ENCODE peak calls at places on chromosomes 13 and 19, in eight cellular contexts. One of them, this sample, is unnamed.
A peak's percentile ranks its signal among the peaks of the same experiment; 100 is the strongest.

GRCh38 chr19:29376855-29377354 is 148.9 kb upstream of the VSTM2B start:
- DNase-seq in tibial nerve: no peak
- DNase-seq in ascending aorta: no peak
- DNase-seq in psoas muscle: no peak
- DNase-seq in tibial artery: no peak
- DNase-seq in left ventricle myocardium inferior: no peak
- DNase-seq in adrenal gland: no peak
- DNase-seq in neuronal stem cell: no peak
- DNase-seq in this sample: no peak

GRCh38 chr13:73767747-73768315 is 366.4 kb downstream of the KLF12 start:
- DNase-seq in neuronal stem cell: no peak
- DNase-seq in left ventricle myocardium inferior: no peak
- DNase-seq in tibial artery: no peak
- DNase-seq in tibial nerve: no peak
- DNase-seq in ascending aorta: no peak
- DNase-seq in adrenal gland: no peak
- DNase-seq in psoas muscle: no peak
- DNase-seq in this sample: no peak

GRCh38 chr19:36169084-36169760 is 17.0 kb upstream of the COX7A1 start:
- DNase-seq in tibial artery: peak; percentile 31
- DNase-seq in tibial nerve: no peak
- DNase-seq in ascending aorta: no peak
- DNase-seq in psoas muscle: no peak
- DNase-seq in adrenal gland: peak; percentile 28
- DNase-seq in left ventricle myocardium inferior: no peak
- DNase-seq in neuronal stem cell: no peak
- DNase-seq in this sample: peak; percentile 37

GRCh38 chr13:66911411-66911939 is 318.7 kb downstream of the PCDH9 start:
- DNase-seq in psoas muscle: no peak
- DNase-seq in tibial artery: no peak
- DNase-seq in ascending aorta: no peak
- DNase-seq in neuronal stem cell: no peak
- DNase-seq in left ventricle myocardium inferior: no peak
- DNase-seq in tibial nerve: no peak
- DNase-seq in adrenal gland: no peak
- DNase-seq in this sample: no peak

GRCh38 chr13:78443839-78444238 is 159.5 kb downstream of the POU4F1 start:
- DNase-seq in adrenal gland: no peak
- DNase-seq in neuronal stem cell: no peak
- DNase-seq in tibial nerve: no peak
- DNase-seq in tibial artery: no peak
- DNase-seq in ascending aorta: no peak
- DNase-seq in left ventricle myocardium inferior: no peak
- DNase-seq in psoas muscle: no peak
- DNase-seq in this sample: no peak

GRCh38 chr19:6076675-6077463 is 33.4 kb downstream of the RFX2 start:
- DNase-seq in adrenal gland: peak; percentile 71
- DNase-seq in tibial nerve: no peak
- DNase-seq in tibial artery: no peak
- DNase-seq in ascending aorta: peak; percentile 71
- DNase-seq in left ventricle myocardium inferior: no peak
- DNase-seq in neuronal stem cell: no peak
- DNase-seq in psoas muscle: peak; percentile 41
- DNase-seq in this sample: no peak

GRCh38 chr19:13076787-13077186 is 25.9 kb downstream of the LYL1 start:
- DNase-seq in adrenal gland: no peak
- DNase-seq in left ventricle myocardium inferior: no peak
- DNase-seq in ascending aorta: no peak
- DNase-seq in tibial artery: no peak
- DNase-seq in neuronal stem cell: no peak
- DNase-seq in psoas muscle: no peak
- DNase-seq in tibial nerve: no peak
- DNase-seq in this sample: no peak

GRCh38 chr19:4120531-4120930 is 3.4 kb downstream of the MAP2K2 start:
- DNase-seq in psoas muscle: no peak
- DNase-seq in neuronal stem cell: no peak
- DNase-seq in left ventricle myocardium inferior: no peak
- DNase-seq in adrenal gland: no peak
- DNase-seq in tibial nerve: no peak
- DNase-seq in ascending aorta: no peak
- DNase-seq in tibial artery: no peak
- DNase-seq in this sample: no peak

GRCh38 chr19:12672744-12673143 is 6.1 kb downstream of the WDR83 start:
- DNase-seq in ascending aorta: no peak
- DNase-seq in neuronal stem cell: no peak
- DNase-seq in tibial nerve: no peak
- DNase-seq in tibial artery: no peak
- DNase-seq in left ventricle myocardium inferior: no peak
- DNase-seq in psoas muscle: no peak
- DNase-seq in adrenal gland: no peak
- DNase-seq in this sample: no peak

GRCh38 chr13:73656863-73657262 is 477.3 kb downstream of the KLF12 start:
- DNase-seq in tibial nerve: no peak
- DNase-seq in left ventricle myocardium inferior: no peak
- DNase-seq in tibial artery: no peak
- DNase-seq in adrenal gland: no peak
- DNase-seq in ascending aorta: no peak
- DNase-seq in neuronal stem cell: no peak
- DNase-seq in psoas muscle: no peak
- DNase-seq in this sample: no peak

GRCh38 chr13:106532111-106532929 is 3.1 kb downstream of the EFNB2 start:
- DNase-seq in adrenal gland: no peak
- DNase-seq in psoas muscle: no peak
- DNase-seq in tibial artery: no peak
- DNase-seq in left ventricle myocardium inferior: no peak
- DNase-seq in tibial nerve: no peak
- DNase-seq in neuronal stem cell: no peak
- DNase-seq in ascending aorta: no peak
- DNase-seq in this sample: no peak

GRCh38 chr13:52840066-52840465 is 8.4 kb downstream of the PCDH8 start:
- DNase-seq in tibial artery: no peak
- DNase-seq in psoas muscle: no peak
- DNase-seq in adrenal gland: no peak
- DNase-seq in tibial nerve: no peak
- DNase-seq in ascending aorta: no peak
- DNase-seq in left ventricle myocardium inferior: no peak
- DNase-seq in neuronal stem cell: no peak
- DNase-seq in this sample: no peak

GRCh38 chr13:28306325-28306724 is 168.0 kb downstream of the PAN3 start:
- DNase-seq in left ventricle myocardium inferior: no peak
- DNase-seq in adrenal gland: no peak
- DNase-seq in ascending aorta: no peak
- DNase-seq in tibial nerve: no peak
- DNase-seq in psoas muscle: no peak
- DNase-seq in neuronal stem cell: no peak
- DNase-seq in tibial artery: no peak
- DNase-seq in this sample: no peak

GRCh38 chr19:55670280-55671053 is 4.6 kb upstream of the EPN1 start:
- DNase-seq in tibial artery: no peak
- DNase-seq in psoas muscle: no peak
- DNase-seq in neuronal stem cell: no peak
- DNase-seq in tibial nerve: no peak
- DNase-seq in left ventricle myocardium inferior: no peak
- DNase-seq in ascending aorta: peak; percentile 76
- DNase-seq in adrenal gland: no peak
- DNase-seq in this sample: no peak

GRCh38 chr13:23701646-23702045 is 131.4 kb downstream of the TNFRSF19 start:
- DNase-seq in neuronal stem cell: no peak
- DNase-seq in adrenal gland: no peak
- DNase-seq in left ventricle myocardium inferior: peak; percentile 88
- DNase-seq in ascending aorta: peak; percentile 81
- DNase-seq in tibial nerve: peak; percentile 84
- DNase-seq in psoas muscle: peak; percentile 92
- DNase-seq in tibial artery: peak; percentile 93
- DNase-seq in this sample: peak; percentile 79

GRCh38 chr19:2259331-2259730 is 3.1 kb upstream of the JSRP1 start:
- DNase-seq in adrenal gland: no peak
- DNase-seq in ascending aorta: no peak
- DNase-seq in neuronal stem cell: no peak
- DNase-seq in tibial nerve: no peak
- DNase-seq in left ventricle myocardium inferior: no peak
- DNase-seq in psoas muscle: no peak
- DNase-seq in tibial artery: no peak
- DNase-seq in this sample: no peak

GRCh38 chr13:109584844-109585361 is 201.5 kb downstream of the IRS2 start:
- DNase-seq in adrenal gland: no peak
- DNase-seq in neuronal stem cell: no peak
- DNase-seq in psoas muscle: no peak
- DNase-seq in ascending aorta: no peak
- DNase-seq in tibial nerve: no peak
- DNase-seq in tibial artery: no peak
- DNase-seq in left ventricle myocardium inferior: no peak
- DNase-seq in this sample: no peak

GRCh38 chr13:34165158-34165557 is 347.2 kb downstream of the RFC3 start:
- DNase-seq in ascending aorta: no peak
- DNase-seq in tibial artery: no peak
- DNase-seq in tibial nerve: no peak
- DNase-seq in psoas muscle: no peak
- DNase-seq in left ventricle myocardium inferior: no peak
- DNase-seq in adrenal gland: no peak
- DNase-seq in neuronal stem cell: no peak
- DNase-seq in this sample: no peak

GRCh38 chr13:34159946-34160345 is 342.0 kb downstream of the RFC3 start:
- DNase-seq in neuronal stem cell: no peak
- DNase-seq in psoas muscle: no peak
- DNase-seq in adrenal gland: no peak
- DNase-seq in left ventricle myocardium inferior: no peak
- DNase-seq in ascending aorta: no peak
- DNase-seq in tibial nerve: no peak
- DNase-seq in tibial artery: no peak
- DNase-seq in this sample: no peak

GRCh38 chr13:34162545-34162936 is 344.6 kb downstream of the RFC3 start:
- DNase-seq in ascending aorta: no peak
- DNase-seq in neuronal stem cell: no peak
- DNase-seq in adrenal gland: no peak
- DNase-seq in left ventricle myocardium inferior: no peak
- DNase-seq in tibial nerve: no peak
- DNase-seq in psoas muscle: no peak
- DNase-seq in tibial artery: no peak
- DNase-seq in this sample: no peak

GRCh38 chr13:34164585-34164984 is 346.6 kb downstream of the RFC3 start:
- DNase-seq in left ventricle myocardium inferior: no peak
- DNase-seq in adrenal gland: no peak
- DNase-seq in psoas muscle: no peak
- DNase-seq in tibial nerve: no peak
- DNase-seq in neuronal stem cell: peak; percentile 26
- DNase-seq in ascending aorta: no peak
- DNase-seq in tibial artery: no peak
- DNase-seq in this sample: no peak

DNA sequence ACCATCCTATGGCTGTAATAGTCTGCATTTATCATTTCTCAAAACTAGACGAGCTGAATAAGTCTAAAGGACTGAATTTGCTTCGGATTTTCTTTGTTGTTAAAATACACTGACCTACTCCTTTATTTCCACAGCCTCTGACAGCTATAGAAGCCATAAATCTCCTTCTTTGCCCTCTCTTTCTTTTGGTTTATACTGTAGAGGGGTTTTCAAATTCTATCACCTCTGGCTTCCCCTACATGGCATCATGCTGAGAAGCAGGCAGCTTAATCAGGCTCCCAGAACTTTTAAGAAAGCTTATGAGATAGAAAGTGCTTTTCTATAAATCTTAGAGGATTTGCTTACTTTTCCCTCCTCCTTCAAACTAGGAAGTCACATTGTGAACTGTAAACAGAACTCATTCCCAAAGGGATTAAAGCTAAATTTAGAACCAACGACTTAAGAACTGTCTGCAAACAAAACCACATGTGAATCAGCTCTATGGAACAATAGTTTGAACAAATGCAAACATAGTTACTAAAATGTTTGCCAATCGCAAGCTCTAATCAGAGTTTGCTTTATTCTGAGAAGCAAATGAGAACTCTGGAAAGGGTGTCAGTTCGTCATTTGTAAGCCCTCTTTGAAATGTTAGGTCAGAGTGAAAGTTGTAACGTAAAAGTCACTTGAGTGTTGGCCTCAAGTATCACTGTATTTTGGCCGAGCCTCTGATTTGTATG is 344.0 kb downstream of the RFC3 start:
- DNase-seq in ascending aorta: no peak
- DNase-seq in left ventricle myocardium inferior: no peak
- DNase-seq in tibial artery: no peak
- DNase-seq in psoas muscle: no peak
- DNase-seq in adrenal gland: no peak
- DNase-seq in neuronal stem cell: no peak
- DNase-seq in tibial nerve: no peak
- DNase-seq in this sample: no peak
- H3K27ac ChIP-seq in ascending aorta: peak overlapping the region; percentile 85
- H3K27ac ChIP-seq in left ventricle myocardium inferior: peak overlapping the region; percentile 78
- H3K27ac ChIP-seq in tibial artery: peak overlapping the region; percentile 79
- H3K27ac ChIP-seq in psoas muscle: peak overlapping the region; percentile 43
- H3K27ac ChIP-seq in adrenal gland: no peak overlapping the region
- H3K27ac ChIP-seq in neuronal stem cell: no peak overlapping the region
- H3K27ac ChIP-seq in tibial nerve: no peak overlapping the region
- H3K27ac ChIP-seq in this sample: peak overlapping the region; percentile 52

DNA sequence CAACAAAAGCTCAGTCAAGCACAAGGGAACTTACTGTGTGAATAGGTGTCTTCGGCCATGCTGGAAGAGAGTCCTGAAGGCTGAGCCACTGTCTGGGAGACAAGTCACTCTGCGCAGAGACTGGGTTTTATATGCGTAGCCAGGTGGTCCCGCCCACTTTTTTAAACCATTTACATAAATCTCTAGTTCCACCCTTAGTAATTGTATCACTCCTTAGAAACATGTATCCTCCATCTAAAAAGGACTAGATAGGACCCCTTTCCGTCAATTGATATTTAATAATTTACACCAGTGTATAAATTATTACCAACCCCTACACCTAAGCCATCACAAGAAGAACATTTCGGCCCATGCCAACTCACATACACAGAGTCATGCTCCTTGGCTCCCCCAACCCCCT is at the start of gene DUXA:
- DNase-seq in ascending aorta: no peak
- DNase-seq in left ventricle myocardium inferior: no peak
- DNase-seq in tibial nerve: no peak
- DNase-seq in psoas muscle: no peak
- DNase-seq in neuronal stem cell: no peak
- DNase-seq in tibial artery: no peak
- DNase-seq in adrenal gland: no peak
- DNase-seq in this sample: no peak
- H3K36me3 ChIP-seq in ascending aorta: no peaks in the 10 kb centered on the region
- H3K36me3 ChIP-seq in left ventricle myocardium inferior: no peaks in the 10 kb centered on the region
- H3K36me3 ChIP-seq in tibial nerve: no peaks in the 10 kb centered on the region
- H3K36me3 ChIP-seq in psoas muscle: no peaks in the 10 kb centered on the region
- H3K36me3 ChIP-seq in neuronal stem cell: no peaks in the 10 kb centered on the region
- H3K36me3 ChIP-seq in tibial artery: no peaks in the 10 kb centered on the region
- H3K36me3 ChIP-seq in adrenal gland: no peaks in the 10 kb centered on the region
- H3K36me3 ChIP-seq in this sample: no peaks in the 10 kb centered on the region

GRCh38 chr19:1113278-1113985 is 9.6 kb downstream of the GPX4 start:
- DNase-seq in psoas muscle: peak; percentile 97
- DNase-seq in neuronal stem cell: peak; percentile 88
- DNase-seq in ascending aorta: peak; percentile 97
- DNase-seq in adrenal gland: peak; percentile 97
- DNase-seq in left ventricle myocardium inferior: peak; percentile 97
- DNase-seq in tibial artery: peak; percentile 97
- DNase-seq in tibial nerve: peak; percentile 98
- DNase-seq in this sample: peak; percentile 98
- H3K27ac ChIP-seq in psoas muscle: peak overlapping the region; percentile 80
- H3K27ac ChIP-seq in neuronal stem cell: peak overlapping the region; percentile 51
- H3K27ac ChIP-seq in ascending aorta: peak overlapping the region; percentile 95
- H3K27ac ChIP-seq in adrenal gland: peak overlapping the region; percentile 61
- H3K27ac ChIP-seq in left ventricle myocardium inferior: peak overlapping the region; percentile 80
- H3K27ac ChIP-seq in tibial artery: peak overlapping the region; percentile 76
- H3K27ac ChIP-seq in tibial nerve: peak overlapping the region; percentile 76
- H3K27ac ChIP-seq in this sample: peak overlapping the region; percentile 77

GRCh38 chr19:19650331-19650730 is 6.9 kb upstream of the GMIP start:
- DNase-seq in adrenal gland: no peak
- DNase-seq in tibial artery: no peak
- DNase-seq in tibial nerve: no peak
- DNase-seq in left ventricle myocardium inferior: no peak
- DNase-seq in neuronal stem cell: no peak
- DNase-seq in psoas muscle: no peak
- DNase-seq in ascending aorta: no peak
- DNase-seq in this sample: no peak
- H3K36me3 ChIP-seq in adrenal gland: peaks cover 92% of the 10 kb centered on the region
- H3K36me3 ChIP-seq in tibial artery: peaks cover 93% of the 10 kb centered on the region
- H3K36me3 ChIP-seq in tibial nerve: peaks cover 14% of the 10 kb centered on the region
- H3K36me3 ChIP-seq in left ventricle myocardium inferior: peaks cover 99% of the 10 kb centered on the region
- H3K36me3 ChIP-seq in neuronal stem cell: peaks cover 90% of the 10 kb centered on the region
- H3K36me3 ChIP-seq in psoas muscle: peaks cover 100% of the 10 kb centered on the region
- H3K36me3 ChIP-seq in ascending aorta: peaks cover 94% of the 10 kb centered on the region
- H3K36me3 ChIP-seq in this sample: peaks cover 100% of the 10 kb centered on the region